ENCODE peak calls at places on chromosomes 4 and X, in six cellular contexts. E is GM23338, B is mammary epithelial cell, D is GM23248, P is PC-3, G is H9. C is an unnamed sample.

GRCh38 chr4:6446130-6446482 is 26.3 kb downstream of the PPP2R2C start:
- DNase-seq in P (no peak), D (no peak), G (no peak), B (no peak), E (no peak), C (no peak)

GRCh38 chrX:77564824-77565223 is 117.6 kb downstream of the FGF16 start:
- DNase-seq in P (peak; percentile 12), E (no peak), D (peak; percentile 1), G (no peak), B (peak; percentile 6), C (peak; percentile 35)

GRCh38 chr4:87066403-87067119 is 131.8 kb downstream of the AFF1 start:
- DNase-seq in B (no peak), D (no peak), E (no peak), G (no peak), P (no peak), C (no peak)

GRCh38 chr4:100746141-100746540 is 228.3 kb upstream of the EMCN start:
- DNase-seq in E (no peak), B (no peak), D (no peak), P (peak; percentile 5), G (no peak), C (no peak)

GRCh38 chr4:122914292-122914904 is 8.0 kb downstream of the NUDT6 start:
- DNase-seq in B (peak; percentile 39), G (no peak), E (peak; percentile 43), D (peak; percentile 67), P (peak; percentile 58), C (no peak)

GRCh38 chr4:108311313-108311712 is 142.6 kb upstream of the LEF1 start:
- DNase-seq in P (no peak), E (no peak), G (no peak), B (no peak), D (no peak), C (no peak)

GRCh38 chr4:144171697-144172096 is 31.2 kb upstream of the GYPA start:
- DNase-seq in D (no peak), B (no peak), G (no peak), P (no peak), E (no peak), C (no peak)

GRCh38 chr4:94676910-94677309 is 80.8 kb upstream of the BMPR1B start:
- DNase-seq in B (no peak), P (no peak), D (peak; percentile 50), G (no peak), E (no peak), C (peak; percentile 25)

GRCh38 chr4:54495091-54495490 is 162.7 kb upstream of the KIT start:
- DNase-seq in E (no peak), B (peak; percentile 38), D (peak; percentile 61), G (no peak), P (peak; percentile 29), C (no peak)

GRCh38 chr4:79917246-79917645 is 155.8 kb downstream of the ANTXR2 start:
- DNase-seq in P (peak; percentile 53), D (peak; percentile 66), B (peak; percentile 32), E (peak; percentile 85), G (peak; percentile 77), C (peak; percentile 15)

GRCh38 chr4:9925750-9926439 is 95.4 kb downstream of the SLC2A9 start:
- DNase-seq in P (no peak), B (no peak), E (no peak), D (no peak), G (no peak), C (no peak)

GRCh38 chr4:2284934-2285664 is 23.2 kb upstream of the MXD4 start:
- DNase-seq in G (no peak), E (no peak), P (peak; percentile 52), B (peak; percentile 61), D (peak; percentile 79), C (peak; percentile 62)

GRCh38 chr4:73902038-73902637 is 32.9 kb downstream of the CXCL1 start:
- DNase-seq in E (no peak), G (no peak), B (peak; percentile 72), D (peak; percentile 84), P (peak; percentile 52), C (peak; percentile 78)

GRCh38 chr4:5782829-5783476 is 72.0 kb downstream of the EVC start:
- DNase-seq in E (no peak), G (peak; percentile 5), D (no peak), B (no peak), P (no peak), C (no peak)

GRCh38 chr4:26152051-26152450 is 168.8 kb upstream of the RBPJ start:
- DNase-seq in E (no peak), P (no peak), B (no peak), G (no peak), D (no peak), C (no peak)

GRCh38 chr4:99087887-99088484 is 602 bp downstream of the ADH5 start:
- DNase-seq in D (peak; percentile 95), B (peak; percentile 66), E (peak; percentile 57), G (peak; percentile 41), P (peak; percentile 34), C (peak; percentile 63)

GRCh38 chr4:102735578-102735977 is 25.2 kb downstream of the MANBA start:
- DNase-seq in G (no peak), P (peak; percentile 63), E (no peak), B (no peak), D (no peak), C (no peak)

GRCh38 chrX:45274576-45274975 is 73.9 kb upstream of the DIPK2B start:
- DNase-seq in B (peak; percentile 6), G (no peak), D (peak; percentile 39), P (peak; percentile 40), E (no peak), C (peak; percentile 48)

GRCh38 chrX:46665232-46666162 is 91.9 kb downstream of the CHST7 start:
- DNase-seq in E (no peak), D (peak; percentile 34), B (peak; percentile 71), G (no peak), P (peak; percentile 70), C (no peak)

GRCh38 chr4:152408514-152409327 is 127.2 kb downstream of the FBXW7 start:
- DNase-seq in P (peak; percentile 55), D (peak; percentile 64), E (peak; percentile 83), G (no peak), B (peak; percentile 56), C (no peak)

GRCh38 chr4:48037117-48037462 is 20.5 kb downstream of the NIPAL1 start:
- DNase-seq in P (no peak), E (no peak), G (no peak), D (no peak), B (no peak), C (no peak)

GRCh38 chrX:119407681-119408080 is 8.5 kb downstream of the SLC25A43 start:
- DNase-seq in B (no peak), P (no peak), D (peak; percentile 69), E (no peak), G (no peak), C (peak; percentile 27)

GRCh38 chr4:146192060-146192459 is 16.5 kb downstream of the LSM6 start:
- DNase-seq in G (no peak), D (peak; percentile 35), P (no peak), B (no peak), E (peak; percentile 21), C (no peak)

GRCh38 chr4:150464523-150464922 is 117.4 kb upstream of the MAB21L2 start:
- DNase-seq in B (no peak), G (no peak), D (no peak), P (no peak), E (no peak), C (no peak)

GRCh38 chr4:155599596-155599995 is 67.1 kb upstream of the GUCY1A1 start:
- DNase-seq in G (no peak), P (no peak), D (no peak), B (no peak), E (no peak), C (peak; percentile 24)

GRCh38 chr4:155600246-155600645 is 66.4 kb upstream of the GUCY1A1 start:
- DNase-seq in E (no peak), G (no peak), P (no peak), D (no peak), B (no peak), C (peak; percentile 67)

GRCh38 chr4:155599102-155599501 is 67.5 kb upstream of the GUCY1A1 start:
- DNase-seq in G (no peak), P (no peak), E (no peak), D (no peak), B (no peak), C (no peak)

GRCh38 chr4:155597281-155597680 is 69.4 kb upstream of the GUCY1A1 start:
- DNase-seq in P (no peak), G (no peak), E (no peak), D (no peak), B (no peak), C (no peak)

GRCh38 chr4:155597933-155598451 is 68.7 kb upstream of the GUCY1A1 start:
- DNase-seq in P (no peak), D (no peak), G (no peak), B (no peak), E (no peak), C (peak; percentile 49)
- H3K79me2 ChIP-seq in P (no peaks in the 10 kb centered on the region), D (no peaks in the 10 kb centered on the region), G (no peaks in the 10 kb centered on the region), B (no peaks in the 10 kb centered on the region), E (no peaks in the 10 kb centered on the region), C (no peaks in the 10 kb centered on the region)

GRCh38 chr4:113947484-113947883 is 32.0 kb downstream of the ARSJ start:
- DNase-seq in G (no peak), D (no peak), P (no peak), B (no peak), E (no peak), C (no peak)

GRCh38 chr4:113943085-113943484 is 36.4 kb downstream of the ARSJ start:
- DNase-seq in B (no peak), P (no peak), E (no peak), D (no peak), G (no peak), C (no peak)

GRCh38 chr4:113945906-113946305 is 33.5 kb downstream of the ARSJ start:
- DNase-seq in P (peak; percentile 50), G (no peak), E (peak; percentile 10), D (peak; percentile 72), B (peak; percentile 9), C (peak; percentile 76)

GRCh38 chr4:113941836-113942235 is 37.6 kb downstream of the ARSJ start:
- DNase-seq in D (no peak), E (no peak), P (no peak), G (no peak), B (no peak), C (peak; percentile 50)

GRCh38 chr4:113943863-113944262 is 35.6 kb downstream of the ARSJ start:
- DNase-seq in B (no peak), G (no peak), D (peak; percentile 58), E (no peak), P (peak; percentile 31), C (peak; percentile 83)
- H3K79me2 ChIP-seq in B (peaks cover 17% of the 10 kb centered on the region), G (no peaks in the 10 kb centered on the region), D (peaks cover 87% of the 10 kb centered on the region), E (no peaks in the 10 kb centered on the region), P (peaks cover 10% of the 10 kb centered on the region), C (peaks cover 86% of the 10 kb centered on the region)

DNA sequence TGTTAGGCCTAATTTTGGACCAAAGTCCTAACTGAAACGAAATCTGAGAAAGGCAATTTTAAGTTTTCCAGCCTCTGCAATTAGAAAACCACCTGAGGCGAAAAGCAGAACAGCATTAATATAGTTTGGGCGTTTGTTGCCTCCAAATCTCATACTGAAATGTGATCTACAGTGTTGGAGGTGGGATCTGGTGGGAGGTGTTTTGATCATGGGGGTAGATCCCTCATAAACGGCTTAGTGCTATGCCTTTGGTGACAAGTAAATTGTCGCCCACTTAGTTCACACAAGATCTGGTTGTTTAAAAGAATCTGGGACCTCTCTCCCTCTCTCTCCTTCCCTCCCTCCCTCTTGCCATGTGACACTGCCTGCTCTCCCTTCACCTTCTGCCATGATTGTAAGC is 5.7 kb downstream of the FAM241A start:
- DNase-seq in D (no peak), E (no peak), B (no peak), P (no peak), G (no peak), C (no peak)
- H3K79me2 ChIP-seq in D (peaks cover 82% of the 10 kb centered on the region), E (no peaks in the 10 kb centered on the region), B (peaks cover 74% of the 10 kb centered on the region), P (peaks cover 29% of the 10 kb centered on the region), G (no peaks in the 10 kb centered on the region), C (no peaks in the 10 kb centered on the region)

GRCh38 chrX:65591206-65591605 is 56.6 kb upstream of the LAS1L start:
- DNase-seq in P (no peak), B (no peak), G (no peak), D (no peak), E (no peak), C (no peak)
- H3K79me2 ChIP-seq in P (no peaks in the 10 kb centered on the region), B (no peaks in the 10 kb centered on the region), G (no peaks in the 10 kb centered on the region), D (no peaks in the 10 kb centered on the region), E (no peaks in the 10 kb centered on the region), C (no peaks in the 10 kb centered on the region)

GRCh38 chrX:124018031-124018430 is 56.5 kb downstream of the STAG2 start:
- DNase-seq in B (no peak), D (peak; percentile 21), P (peak; percentile 31), G (no peak), E (no peak), C (no peak)
- H3K79me2 ChIP-seq in B (peaks cover 76% of the 10 kb centered on the region), D (peaks cover 100% of the 10 kb centered on the region), P (peaks cover 96% of the 10 kb centered on the region), G (peaks cover 20% of the 10 kb centered on the region), E (peaks cover 96% of the 10 kb centered on the region), C (peaks cover 85% of the 10 kb centered on the region)